ENCODE peak calls at places on chromosomes 7 and 10, in seven cellular contexts. K, Z, O, J, E, Q and U are unnamed samples.

GRCh38 chr7:141361479-141361878 is 189.7 kb upstream of the AGK start:
- DNase-seq in K (no peak), Z (no peak), O (no peak), J (no peak), E (no peak), Q (no peak), U (no peak)

GRCh38 chr7:112167144-112167543 is 39.1 kb downstream of the DOCK4 start:
- DNase-seq in K (no peak), Z (no peak), O (no peak), J (no peak), E (no peak), Q (no peak), U (no peak)

GRCh38 chr10:127524869-127525268 is 24.2 kb upstream of the NPS start:
- DNase-seq in K (no peak), Z (no peak), O (peak; percentile 87), J (no peak), E (no peak), Q (no peak), U (peak; percentile 82)

GRCh38 chr7:99782012-99782953 is 1.7 kb downstream of the CYP3A4 start:
- DNase-seq in K (no peak), Z (no peak), O (no peak), J (no peak), E (no peak), Q (no peak), U (no peak)

GRCh38 chr7:19665399-19666008 is 43.3 kb downstream of the POLR1F start:
- DNase-seq in K (no peak), Z (peak; percentile 50), O (peak; percentile 30), J (no peak), E (no peak), Q (no peak), U (peak; percentile 71)

GRCh38 chr10:21516270-21517131 is 9.0 kb downstream of the SKIDA1 start:
- DNase-seq in K (peak; percentile 67), Z (peak; percentile 78), O (no peak), J (peak; percentile 94), E (peak; percentile 28), Q (no peak), U (peak; percentile 65)

GRCh38 chr10:63767512-63767911 is 246.3 kb downstream of the REEP3 start:
- DNase-seq in K (no peak), Z (peak; percentile 29), O (peak; percentile 12), J (no peak), E (no peak), Q (peak; percentile 34), U (no peak)

GRCh38 chr10:124722812-124723783 is 21.1 kb downstream of the FAM53B start:
- DNase-seq in K (peak; percentile 75), Z (no peak), O (no peak), J (peak; percentile 74), E (no peak), Q (no peak), U (peak; percentile 29)

GRCh38 chr10:871951-872403 is 59.5 kb downstream of the LARP4B start:
- DNase-seq in K (no peak), Z (no peak), O (no peak), J (peak; percentile 56), E (no peak), Q (no peak), U (no peak)

GRCh38 chr7:101442426-101443070 is 79.9 kb downstream of the COL26A1 start:
- DNase-seq in K (no peak), Z (no peak), O (no peak), J (no peak), E (no peak), Q (peak; percentile 14), U (peak; percentile 70)

GRCh38 chr10:97780991-97781540 is 9.3 kb upstream of the SFRP5 start:
- DNase-seq in K (no peak), Z (no peak), O (no peak), J (no peak), E (no peak), Q (no peak), U (no peak)

GRCh38 chr7:121076350-121077164 is 88.0 kb downstream of the CPED1 start:
- DNase-seq in K (no peak), Z (peak; percentile 93), O (no peak), J (no peak), E (no peak), Q (peak; percentile 61), U (peak; percentile 16)

GRCh38 chr10:66788142-66788541 is 137.7 kb upstream of the LRRTM3 start:
- DNase-seq in K (no peak), Z (no peak), O (no peak), J (no peak), E (no peak), Q (no peak), U (no peak)

GRCh38 chr7:137717811-137718271 is 128.9 kb downstream of the DGKI start:
- DNase-seq in K (no peak), Z (peak; percentile 63), O (no peak), J (no peak), E (no peak), Q (peak; percentile 50), U (no peak)

GRCh38 chr7:157442456-157442855 is 105.7 kb downstream of the DNAJB6 start:
- DNase-seq in K (no peak), Z (no peak), O (no peak), J (no peak), E (no peak), Q (no peak), U (no peak)

GRCh38 chr7:26186364-26187311 is 13.9 kb downstream of the HNRNPA2B1 start:
- DNase-seq in K (no peak), Z (no peak), O (no peak), J (no peak), E (no peak), Q (no peak), U (no peak)

GRCh38 chr10:28906934-28907333 is 229.6 kb downstream of the BAMBI start:
- DNase-seq in K (no peak), Z (peak; percentile 75), O (no peak), J (no peak), E (no peak), Q (peak; percentile 71), U (no peak)

GRCh38 chr7:112103246-112103645 is 103.0 kb downstream of the DOCK4 start:
- DNase-seq in K (no peak), Z (peak; percentile 56), O (no peak), J (no peak), E (no peak), Q (peak; percentile 70), U (peak; percentile 10)

GRCh38 chr7:106862317-106863183 is 2.5 kb upstream of the PIK3CG start:
- DNase-seq in K (no peak), Z (peak; percentile 25), O (no peak), J (no peak), E (no peak), Q (no peak), U (no peak)

GRCh38 chr10:14665304-14665703 is 109.4 kb downstream of the FAM107B start:
- DNase-seq in K (peak; percentile 32), Z (no peak), O (no peak), J (no peak), E (no peak), Q (no peak), U (no peak)

GRCh38 chr7:26399309-26399610 is 107.6 kb downstream of the SNX10 start:
- DNase-seq in K (no peak), Z (peak; percentile 2), O (no peak), J (no peak), E (no peak), Q (no peak), U (peak; percentile 89)

GRCh38 chr7:82697897-82698296 is 254.3 kb upstream of the CACNA2D1 start:
- DNase-seq in K (no peak), Z (peak; percentile 55), O (no peak), J (no peak), E (no peak), Q (no peak), U (no peak)

GRCh38 chr7:47771301-47771989 is 176.8 kb downstream of the PKD1L1 start:
- DNase-seq in K (no peak), Z (no peak), O (peak; percentile 85), J (no peak), E (no peak), Q (no peak), U (no peak)

GRCh38 chr7:150755473-150756099 is 18.4 kb downstream of the GIMAP5 start:
- DNase-seq in K (peak; percentile 78), Z (no peak), O (no peak), J (no peak), E (peak; percentile 51), Q (peak; percentile 10), U (no peak)

GRCh38 chr7:28348631-28349030 is 63.7 kb upstream of the CREB5 start:
- DNase-seq in K (no peak), Z (no peak), O (no peak), J (peak; percentile 15), E (no peak), Q (no peak), U (no peak)

GRCh38 chr10:80632742-80633141 is 95.0 kb downstream of the SH2D4B start:
- DNase-seq in K (no peak), Z (no peak), O (no peak), J (no peak), E (no peak), Q (no peak), U (no peak)

GRCh38 chr7:152709307-152710133 is 33.6 kb upstream of the XRCC2 start:
- DNase-seq in K (no peak), Z (peak; percentile 16), O (no peak), J (no peak), E (no peak), Q (no peak), U (peak; percentile 66)

GRCh38 chr7:30472771-30473392 is 5.7 kb downstream of the NOD1 start:
- DNase-seq in K (no peak), Z (peak; percentile 70), O (no peak), J (no peak), E (no peak), Q (peak; percentile 42), U (no peak)

GRCh38 chr10:126940670-126941069 is 35.4 kb downstream of the DOCK1 start:
- DNase-seq in K (no peak), Z (no peak), O (no peak), J (no peak), E (no peak), Q (no peak), U (no peak)

GRCh38 chr10:70331486-70332268 is 47.9 kb upstream of the NPFFR1 start:
- DNase-seq in K (no peak), Z (peak; percentile 93), O (peak; percentile 67), J (no peak), E (no peak), Q (peak; percentile 90), U (peak; percentile 89)

GRCh38 chr10:109205929-109206585 is 717.3 kb downstream of the XPNPEP1 start:
- DNase-seq in K (no peak), Z (peak; percentile 93), O (no peak), J (no peak), E (no peak), Q (peak; percentile 58), U (peak; percentile 36)

GRCh38 chr7:150371131-150371995 is 2.7 kb downstream of the REPIN1 start:
- DNase-seq in K (no peak), Z (no peak), O (no peak), J (peak; percentile 68), E (no peak), Q (no peak), U (no peak)

GRCh38 chr7:2399848-2400587 is 3.4 kb upstream of the CHST12 start:
- DNase-seq in K (no peak), Z (peak; percentile 95), O (no peak), J (no peak), E (no peak), Q (peak; percentile 96), U (peak; percentile 80)

GRCh38 chr7:142568430-142569097 is 180.7 kb upstream of the PRSS1 start:
- DNase-seq in K (no peak), Z (peak; percentile 93), O (no peak), J (no peak), E (no peak), Q (peak; percentile 88), U (peak; percentile 35)

GRCh38 chr7:111521660-111522059 is 40.6 kb downstream of the IMMP2L start:
- DNase-seq in K (no peak), Z (no peak), O (no peak), J (no peak), E (no peak), Q (no peak), U (no peak)

GRCh38 chr7:46756256-46756655 is 825.7 kb downstream of the TNS3 start:
- DNase-seq in K (no peak), Z (no peak), O (no peak), J (no peak), E (no peak), Q (no peak), U (no peak)

GRCh38 chr7:22672892-22673637 is 53.9 kb upstream of the IL6 start:
- DNase-seq in K (no peak), Z (peak; percentile 46), O (peak; percentile 63), J (no peak), E (no peak), Q (no peak), U (no peak)

GRCh38 chr10:132984801-132985545 is 42.6 kb upstream of the CFAP46 start:
- DNase-seq in K (no peak), Z (no peak), O (peak; percentile 76), J (peak; percentile 61), E (no peak), Q (no peak), U (no peak)